ENCODE peak calls at places on chromosomes 5 and 9, in ten cellular contexts. One of them, this sample, is unnamed.
A peak's percentile ranks its signal among the peaks of the same experiment; 100 is the strongest.

GRCh38 chr9:132193227-132194110 is 31.6 kb downstream of the NTNG2 start:
- DNase-seq in IMR-90: no peak
- DNase-seq in GM12891: no peak
- DNase-seq in H54: no peak
- DNase-seq in tibial nerve: no peak
- DNase-seq in A549: no peak
- DNase-seq in upper lobe of left lung: no peak
- DNase-seq in stomach: no peak
- DNase-seq in body of pancreas: no peak
- DNase-seq in NB4: no peak
- DNase-seq in this sample: no peak

GRCh38 chr5:92504346-92504745 is 1076.7 kb downstream of the NR2F1-AS1 start:
- DNase-seq in IMR-90: peak; percentile 5
- DNase-seq in GM12891: no peak
- DNase-seq in H54: no peak
- DNase-seq in tibial nerve: no peak
- DNase-seq in A549: no peak
- DNase-seq in upper lobe of left lung: no peak
- DNase-seq in stomach: no peak
- DNase-seq in body of pancreas: no peak
- DNase-seq in NB4: no peak
- DNase-seq in this sample: no peak

GRCh38 chr9:36676823-36677521 is 104.3 kb downstream of the MELK start:
- DNase-seq in IMR-90: peak; percentile 28
- DNase-seq in GM12891: no peak
- DNase-seq in H54: no peak
- DNase-seq in tibial nerve: no peak
- DNase-seq in A549: no peak
- DNase-seq in upper lobe of left lung: no peak
- DNase-seq in stomach: no peak
- DNase-seq in body of pancreas: no peak
- DNase-seq in NB4: no peak
- DNase-seq in this sample: no peak

GRCh38 chr5:150409638-150410523 is 2.8 kb downstream of the CD74 start:
- DNase-seq in IMR-90: peak; percentile 88
- DNase-seq in GM12891: no peak
- DNase-seq in H54: peak; percentile 97
- DNase-seq in tibial nerve: peak; percentile 52
- DNase-seq in A549: peak; percentile 99
- DNase-seq in upper lobe of left lung: peak; percentile 96
- DNase-seq in stomach: peak; percentile 85
- DNase-seq in body of pancreas: peak; percentile 78
- DNase-seq in NB4: peak; percentile 85
- DNase-seq in this sample: peak; percentile 72

GRCh38 chr5:157917909-157918809 is 59.2 kb upstream of the CLINT1 start:
- DNase-seq in IMR-90: peak; percentile 75
- DNase-seq in GM12891: no peak
- DNase-seq in H54: peak; percentile 38
- DNase-seq in tibial nerve: peak; percentile 22
- DNase-seq in A549: peak; percentile 25
- DNase-seq in upper lobe of left lung: peak; percentile 81
- DNase-seq in stomach: peak; percentile 67
- DNase-seq in body of pancreas: peak; percentile 57
- DNase-seq in NB4: peak; percentile 66
- DNase-seq in this sample: peak; percentile 65

GRCh38 chr9:77251050-77251449 is 73.7 kb downstream of the VPS13A start:
- DNase-seq in IMR-90: no peak
- DNase-seq in GM12891: no peak
- DNase-seq in H54: no peak
- DNase-seq in tibial nerve: no peak
- DNase-seq in A549: no peak
- DNase-seq in upper lobe of left lung: no peak
- DNase-seq in stomach: no peak
- DNase-seq in body of pancreas: no peak
- DNase-seq in NB4: no peak
- DNase-seq in this sample: no peak

GRCh38 chr5:132496631-132497487 is 6.3 kb upstream of the IRF1 start:
- DNase-seq in IMR-90: peak; percentile 87
- DNase-seq in GM12891: peak; percentile 59
- DNase-seq in H54: peak; percentile 74
- DNase-seq in tibial nerve: peak; percentile 78
- DNase-seq in A549: peak; percentile 83
- DNase-seq in upper lobe of left lung: peak; percentile 95
- DNase-seq in stomach: peak; percentile 93
- DNase-seq in body of pancreas: peak; percentile 89
- DNase-seq in NB4: peak; percentile 84
- DNase-seq in this sample: peak; percentile 91

GRCh38 chr5:107294151-107294550 is 376.6 kb downstream of the EFNA5 start:
- DNase-seq in IMR-90: no peak
- DNase-seq in GM12891: peak; percentile 6
- DNase-seq in H54: no peak
- DNase-seq in tibial nerve: no peak
- DNase-seq in A549: no peak
- DNase-seq in upper lobe of left lung: no peak
- DNase-seq in stomach: no peak
- DNase-seq in body of pancreas: no peak
- DNase-seq in NB4: peak; percentile 33
- DNase-seq in this sample: no peak

DNA sequence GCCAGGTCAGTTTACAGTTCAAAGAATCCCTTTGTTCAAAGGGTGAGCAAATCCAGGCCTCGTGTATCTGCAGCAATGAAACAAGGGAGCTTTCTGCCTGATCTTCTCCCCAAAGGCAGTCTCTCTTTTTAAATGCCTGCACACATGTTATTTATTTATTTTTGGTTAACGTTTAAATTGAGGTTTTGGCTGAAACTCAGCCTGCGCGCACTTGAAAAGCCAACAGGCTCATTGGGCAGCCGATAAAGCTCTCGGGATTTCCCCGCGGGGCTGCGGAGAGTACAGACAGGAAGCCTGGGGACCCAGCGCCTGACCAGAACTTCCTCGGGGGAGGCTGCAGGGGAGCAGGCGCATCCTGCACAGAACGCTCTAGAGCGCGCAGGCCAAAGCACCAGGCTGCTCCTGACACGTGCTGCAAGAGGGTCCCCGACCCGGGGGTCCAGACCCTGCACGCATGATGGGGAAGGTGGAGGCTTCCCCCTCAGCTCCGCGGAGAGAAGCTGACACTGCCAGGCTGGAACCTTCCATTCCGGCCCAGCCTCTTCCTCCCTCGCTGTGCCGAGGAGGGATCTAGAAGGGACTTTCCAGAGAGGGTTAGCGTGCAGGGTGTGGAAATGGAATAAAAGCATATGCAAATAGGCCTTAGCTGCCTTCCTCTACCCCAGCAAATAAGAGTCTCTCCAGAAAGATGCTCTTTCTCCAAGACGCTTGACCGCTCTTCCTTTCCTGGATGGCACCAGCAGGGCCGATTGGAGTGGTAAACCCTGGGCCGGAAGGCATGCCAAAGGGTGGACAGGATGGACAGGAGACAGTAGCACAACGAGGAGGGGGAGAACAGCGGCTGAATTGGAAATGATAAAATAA is 46.1 kb downstream of the PTTG1 start:
- DNase-seq in IMR-90: peak; percentile 87
- DNase-seq in GM12891: peak; percentile 37
- DNase-seq in H54: no peak
- DNase-seq in tibial nerve: peak; percentile 32
- DNase-seq in A549: peak; percentile 30
- DNase-seq in upper lobe of left lung: peak; percentile 82
- DNase-seq in stomach: peak; percentile 89
- DNase-seq in body of pancreas: peak; percentile 73
- DNase-seq in NB4: peak; percentile 97
- DNase-seq in this sample: no peak
- TF ChIP-seq POLR2A in IMR-90: no peak
- TF ChIP-seq POLR2A in GM12891: peak; percentile 99
- TF ChIP-seq POLR2A in H54: no peak
- TF ChIP-seq POLR2A in tibial nerve: no peak
- TF ChIP-seq POLR2A in A549: no peak
- TF ChIP-seq POLR2A in upper lobe of left lung: no peak
- TF ChIP-seq POLR2A in stomach: no peak
- TF ChIP-seq POLR2A in body of pancreas: no peak
- TF ChIP-seq POLR2A in NB4: peak; percentile 68
- TF ChIP-seq POLR2A in this sample: no peak

DNA sequence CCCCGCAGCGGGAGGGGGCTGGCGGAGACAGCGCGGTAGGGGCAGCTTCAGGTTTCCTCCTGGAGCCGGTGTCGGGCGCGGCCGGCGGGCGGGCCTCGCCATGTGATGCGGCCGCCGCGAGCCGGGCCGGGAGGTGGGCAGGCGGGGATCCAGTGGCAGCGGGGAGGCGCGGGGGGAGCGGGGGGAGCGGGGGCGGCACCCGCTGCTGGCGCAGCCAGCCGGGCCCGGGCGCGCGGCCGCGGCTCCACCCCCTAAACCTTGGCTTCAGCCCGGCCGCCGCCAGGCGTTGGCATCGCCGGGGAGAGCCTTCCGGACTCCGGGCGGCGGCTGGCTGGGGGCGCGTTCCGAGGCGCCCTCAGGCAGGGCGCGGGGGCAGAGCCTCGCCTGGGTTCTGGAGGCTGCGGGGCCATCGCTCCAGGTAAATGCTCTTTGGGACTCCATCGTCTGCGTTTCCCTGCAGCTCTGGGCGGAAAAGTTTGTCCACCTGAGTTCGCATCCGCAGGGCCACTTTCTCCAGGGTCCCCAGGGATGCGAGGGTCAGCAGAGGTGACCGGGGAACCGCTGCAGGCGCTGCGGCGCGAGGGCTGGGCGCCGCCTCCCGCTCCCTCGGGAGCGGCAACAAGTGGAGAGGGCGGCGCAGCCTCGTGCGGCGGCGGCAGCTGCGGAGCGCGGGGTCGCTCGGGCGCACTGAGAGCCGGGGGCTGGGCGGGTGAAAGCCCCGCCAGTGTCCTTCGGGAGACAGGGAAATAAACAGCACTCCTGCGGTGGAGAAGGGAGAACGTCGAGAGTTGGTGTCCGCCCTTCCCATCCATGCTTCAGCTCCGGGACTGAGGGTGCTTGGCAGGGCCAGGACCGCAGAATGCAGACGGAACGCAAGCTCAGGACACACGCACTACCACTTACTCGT is at the start of gene ARHGEF28:
- DNase-seq in IMR-90: peak; percentile 28
- DNase-seq in GM12891: peak; percentile 41
- DNase-seq in H54: peak; percentile 72
- DNase-seq in tibial nerve: peak; percentile 46
- DNase-seq in A549: peak; percentile 73
- DNase-seq in upper lobe of left lung: peak; percentile 76
- DNase-seq in stomach: peak; percentile 87
- DNase-seq in body of pancreas: peak; percentile 87
- DNase-seq in NB4: peak; percentile 70
- DNase-seq in this sample: peak; percentile 70
- TF ChIP-seq POLR2A in IMR-90: no peak
- TF ChIP-seq POLR2A in GM12891: no peak
- TF ChIP-seq POLR2A in H54: peak; percentile 45
- TF ChIP-seq POLR2A in tibial nerve: peak; percentile 33
- TF ChIP-seq POLR2A in A549: peak; percentile 40
- TF ChIP-seq POLR2A in upper lobe of left lung: no peak
- TF ChIP-seq POLR2A in stomach: no peak
- TF ChIP-seq POLR2A in body of pancreas: peak; percentile 62
- TF ChIP-seq POLR2A in NB4: peak; percentile 30
- TF ChIP-seq POLR2A in this sample: no peak

DNA sequence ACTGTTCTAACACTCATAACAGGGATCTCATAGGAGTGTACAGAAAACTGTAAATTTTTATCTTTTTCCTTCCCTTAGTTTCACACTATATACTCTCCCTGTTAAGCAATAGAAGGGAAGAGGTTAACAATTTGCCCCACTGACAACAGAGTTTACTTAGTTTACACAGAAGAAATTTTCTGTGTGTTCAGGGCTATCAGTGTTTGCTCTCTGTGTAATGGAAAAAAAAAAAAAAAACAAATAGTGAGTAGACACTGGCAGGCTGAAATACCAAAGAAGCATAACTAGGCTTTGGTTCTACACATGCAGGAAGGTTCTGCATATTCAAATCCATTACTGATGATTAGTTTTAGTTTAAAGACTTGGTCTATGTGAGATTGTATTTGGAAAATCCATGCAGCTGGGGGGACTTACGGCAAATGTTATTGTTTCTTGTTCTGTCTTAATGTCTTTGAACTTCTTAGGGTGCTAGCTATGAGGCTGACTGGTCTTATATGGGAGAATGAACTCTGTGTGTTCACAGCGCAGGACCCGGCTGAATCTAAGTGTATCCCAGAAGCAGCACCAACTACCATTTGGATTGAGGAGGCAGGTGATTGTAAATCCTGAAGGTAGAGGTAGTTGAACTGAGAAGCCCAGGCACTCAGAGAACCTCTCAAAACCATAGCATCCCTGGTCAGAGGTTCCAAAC is 187.5 kb downstream of the PCSK1 start:
- DNase-seq in IMR-90: peak; percentile 19
- DNase-seq in GM12891: no peak
- DNase-seq in H54: no peak
- DNase-seq in tibial nerve: no peak
- DNase-seq in A549: no peak
- DNase-seq in upper lobe of left lung: no peak
- DNase-seq in stomach: no peak
- DNase-seq in body of pancreas: no peak
- DNase-seq in NB4: no peak
- DNase-seq in this sample: no peak
- TF ChIP-seq POLR2A in IMR-90: no peak
- TF ChIP-seq POLR2A in GM12891: no peak
- TF ChIP-seq POLR2A in H54: no peak
- TF ChIP-seq POLR2A in tibial nerve: no peak
- TF ChIP-seq POLR2A in A549: no peak
- TF ChIP-seq POLR2A in upper lobe of left lung: no peak
- TF ChIP-seq POLR2A in stomach: no peak
- TF ChIP-seq POLR2A in body of pancreas: no peak
- TF ChIP-seq POLR2A in NB4: no peak
- TF ChIP-seq POLR2A in this sample: no peak

GRCh38 chr5:41925555-41925946 is 470 bp downstream of the FBXO4 start:
- DNase-seq in IMR-90: peak; percentile 24
- DNase-seq in GM12891: no peak
- DNase-seq in H54: peak; percentile 22
- DNase-seq in tibial nerve: no peak
- DNase-seq in A549: peak; percentile 9
- DNase-seq in upper lobe of left lung: peak; percentile 20
- DNase-seq in stomach: peak; percentile 27
- DNase-seq in body of pancreas: peak; percentile 29
- DNase-seq in NB4: no peak
- DNase-seq in this sample: peak; percentile 58

GRCh38 chr5:41924526-41924871 is 582 bp upstream of the FBXO4 start:
- DNase-seq in IMR-90: no peak
- DNase-seq in GM12891: no peak
- DNase-seq in H54: no peak
- DNase-seq in tibial nerve: no peak
- DNase-seq in A549: no peak
- DNase-seq in upper lobe of left lung: no peak
- DNase-seq in stomach: no peak
- DNase-seq in body of pancreas: no peak
- DNase-seq in NB4: no peak
- DNase-seq in this sample: no peak

GRCh38 chr5:41927604-41928003 is 2.5 kb downstream of the FBXO4 start:
- DNase-seq in IMR-90: no peak
- DNase-seq in GM12891: no peak
- DNase-seq in H54: no peak
- DNase-seq in tibial nerve: no peak
- DNase-seq in A549: no peak
- DNase-seq in upper lobe of left lung: no peak
- DNase-seq in stomach: no peak
- DNase-seq in body of pancreas: no peak
- DNase-seq in NB4: no peak
- DNase-seq in this sample: no peak

GRCh38 chr5:41921874-41922273 is 3.2 kb upstream of the FBXO4 start:
- DNase-seq in IMR-90: peak; percentile 60
- DNase-seq in GM12891: no peak
- DNase-seq in H54: no peak
- DNase-seq in tibial nerve: no peak
- DNase-seq in A549: no peak
- DNase-seq in upper lobe of left lung: no peak
- DNase-seq in stomach: no peak
- DNase-seq in body of pancreas: no peak
- DNase-seq in NB4: no peak
- DNase-seq in this sample: no peak

DNA sequence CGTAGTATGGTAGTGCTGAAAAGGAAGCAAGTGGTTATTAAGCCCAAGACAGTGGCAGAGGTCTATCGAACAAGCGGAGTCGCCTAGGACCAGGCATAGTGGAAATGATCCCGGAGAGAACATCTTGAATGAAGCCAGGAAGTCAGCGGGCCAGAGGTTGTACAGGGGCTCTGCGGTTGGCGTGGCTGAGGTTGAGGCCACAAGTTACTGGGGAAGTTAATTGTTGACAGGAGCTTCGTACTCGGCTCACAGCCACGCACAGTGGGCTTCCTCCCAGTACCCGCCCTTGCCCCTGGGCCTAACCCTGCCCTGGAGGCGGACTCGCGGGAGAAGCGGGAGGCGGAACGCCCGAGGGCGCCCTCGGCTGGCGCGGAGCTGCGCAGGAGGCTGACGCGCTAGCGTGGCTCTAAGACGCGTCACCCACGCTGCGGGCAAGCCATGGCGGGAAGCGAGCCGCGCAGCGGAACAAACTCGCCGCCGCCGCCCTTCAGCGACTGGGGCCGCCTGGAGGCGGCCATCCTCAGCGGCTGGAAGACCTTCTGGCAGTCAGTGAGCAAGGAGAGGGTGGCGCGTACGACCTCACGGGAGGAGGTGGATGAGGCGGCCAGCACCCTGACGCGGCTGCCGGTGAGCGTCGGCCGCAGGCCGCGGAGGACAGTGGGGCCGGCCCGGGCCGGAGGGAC is at the start of gene FBXO4:
- DNase-seq in IMR-90: peak; percentile 78
- DNase-seq in GM12891: peak; percentile 49
- DNase-seq in H54: peak; percentile 86
- DNase-seq in tibial nerve: peak; percentile 66
- DNase-seq in A549: peak; percentile 56
- DNase-seq in upper lobe of left lung: peak; percentile 89
- DNase-seq in stomach: peak; percentile 85
- DNase-seq in body of pancreas: peak; percentile 88
- DNase-seq in NB4: peak; percentile 88
- DNase-seq in this sample: peak; percentile 77
- TF ChIP-seq POLR2A in IMR-90: peak; percentile 84
- TF ChIP-seq POLR2A in GM12891: peak; percentile 86
- TF ChIP-seq POLR2A in H54: peak; percentile 82
- TF ChIP-seq POLR2A in tibial nerve: peak; percentile 19
- TF ChIP-seq POLR2A in A549: peak; percentile 83
- TF ChIP-seq POLR2A in upper lobe of left lung: no peak
- TF ChIP-seq POLR2A in stomach: no peak
- TF ChIP-seq POLR2A in body of pancreas: peak; percentile 89
- TF ChIP-seq POLR2A in NB4: no peak
- TF ChIP-seq POLR2A in this sample: peak; percentile 60

This sample was measured in ovary.